ENCODE peak calls at places on chromosomes 2 and 18, in seven cellular contexts. O, R, Z, T, A, Q and V are unnamed samples.
A peak's percentile ranks its signal among the peaks of the same experiment; 100 is the strongest.

GRCh38 chr2:43131890-43132522 is 94.4 kb downstream of the ZFP36L2 start:
- DNase-seq in O (no peak), R (no peak), Z (peak; percentile 56), T (no peak), A (no peak), Q (no peak), V (no peak)

GRCh38 chr18:3094355-3094684 is 81.4 kb upstream of the LPIN2 start:
- DNase-seq in O (no peak), R (no peak), Z (no peak), T (no peak), A (no peak), Q (no peak), V (no peak)

GRCh38 chr2:120538691-120539420 is 192.9 kb downstream of the INHBB start:
- DNase-seq in O (no peak), R (no peak), Z (no peak), T (no peak), A (no peak), Q (no peak), V (no peak)

GRCh38 chr18:3186678-3187658 is 32.8 kb downstream of the MYOM1 start:
- DNase-seq in O (no peak), R (no peak), Z (no peak), T (no peak), A (no peak), Q (no peak), V (no peak)

GRCh38 chr2:113291191-113291590 is 12.5 kb upstream of the PAX8 start:
- DNase-seq in O (no peak), R (no peak), Z (no peak), T (no peak), A (peak; percentile 67), Q (no peak), V (no peak)

GRCh38 chr2:231183851-231184250 is 14.6 kb upstream of the ARMC9 start:
- DNase-seq in O (no peak), R (no peak), Z (no peak), T (no peak), A (no peak), Q (no peak), V (no peak)

GRCh38 chr2:218780851-218781690 is 876 bp upstream of the CYP27A1 start:
- DNase-seq in O (no peak), R (no peak), Z (no peak), T (no peak), A (no peak), Q (no peak), V (no peak)

GRCh38 chr18:62741584-62741983 is 26.2 kb downstream of the PHLPP1 start:
- DNase-seq in O (no peak), R (no peak), Z (no peak), T (no peak), A (no peak), Q (no peak), V (no peak)

GRCh38 chr2:37350917-37351316 is 6.5 kb downstream of the QPCT start:
- DNase-seq in O (no peak), R (no peak), Z (no peak), T (no peak), A (no peak), Q (no peak), V (no peak)

GRCh38 chr2:173079968-173080860 is 4.6 kb downstream of the MAP3K20 start:
- DNase-seq in O (no peak), R (peak; percentile 93), Z (no peak), T (no peak), A (no peak), Q (no peak), V (no peak)

GRCh38 chr2:76256689-76257088 is 546.0 kb upstream of the GCFC2 start:
- DNase-seq in O (no peak), R (no peak), Z (no peak), T (no peak), A (no peak), Q (no peak), V (no peak)

GRCh38 chr2:54419386-54419785 is 36.7 kb upstream of the SPTBN1 start:
- DNase-seq in O (no peak), R (no peak), Z (no peak), T (no peak), A (no peak), Q (no peak), V (no peak)

GRCh38 chr2:152583512-152584188 is 133.6 kb downstream of the PRPF40A start:
- DNase-seq in O (no peak), R (no peak), Z (no peak), T (no peak), A (no peak), Q (no peak), V (no peak)

GRCh38 chr2:188623995-188624643 is 332.4 kb downstream of the GULP1 start:
- DNase-seq in O (no peak), R (no peak), Z (no peak), T (no peak), A (no peak), Q (no peak), V (no peak)

GRCh38 chr2:102585704-102586404 is 33.5 kb upstream of the SLC9A2 start:
- DNase-seq in O (no peak), R (no peak), Z (no peak), T (no peak), A (peak; percentile 18), Q (no peak), V (no peak)

GRCh38 chr2:172106128-172106961 is 3.6 kb upstream of the DLX2 start:
- DNase-seq in O (peak; percentile 62), R (no peak), Z (peak; percentile 56), T (no peak), A (peak; percentile 82), Q (no peak), V (no peak)

GRCh38 chr2:148885988-148886387 is 11.0 kb downstream of the KIF5C start:
- DNase-seq in O (no peak), R (no peak), Z (no peak), T (no peak), A (no peak), Q (no peak), V (no peak)

GRCh38 chr2:176931588-176932563 is 280.7 kb upstream of the HNRNPA3 start:
- DNase-seq in O (no peak), R (no peak), Z (no peak), T (no peak), A (no peak), Q (no peak), V (no peak)

GRCh38 chr2:32009479-32010256 is 1.1 kb downstream of the MEMO1 start:
- DNase-seq in O (peak; percentile 67), R (no peak), Z (peak; percentile 71), T (no peak), A (peak; percentile 64), Q (peak; percentile 38), V (peak; percentile 7)

GRCh38 chr18:67705748-67706147 is 189.2 kb upstream of the DSEL start:
- DNase-seq in O (no peak), R (no peak), Z (no peak), T (no peak), A (peak; percentile 49), Q (no peak), V (no peak)

GRCh38 chr18:67715567-67715966 is 199.0 kb upstream of the DSEL start:
- DNase-seq in O (no peak), R (no peak), Z (no peak), T (no peak), A (no peak), Q (no peak), V (no peak)

DNA sequence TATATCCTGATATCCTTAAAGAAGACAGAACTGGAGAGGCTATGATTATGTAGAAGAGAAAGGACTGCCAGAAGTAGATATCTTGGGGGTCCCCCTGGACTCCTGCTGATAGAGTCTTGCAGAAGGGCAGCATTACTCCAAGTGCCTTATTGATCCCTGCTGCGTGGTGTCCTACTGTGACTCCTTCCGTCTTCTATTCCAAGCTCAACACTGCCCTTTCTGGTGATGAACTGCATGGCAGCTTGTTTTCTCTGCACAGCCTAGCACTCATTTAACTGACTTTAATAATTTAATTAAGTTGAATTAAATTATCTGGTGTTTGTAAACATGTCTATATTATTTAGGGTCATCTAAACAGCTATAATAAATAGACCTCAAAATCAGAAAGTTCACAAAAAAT is 194.1 kb upstream of the DSEL start:
- DNase-seq in O (no peak), R (no peak), Z (no peak), T (no peak), A (peak; percentile 14), Q (no peak), V (no peak)
- TF ChIP-seq CTCF in O (no peak), R (peak; percentile 22), Z (no peak), T (no peak), A (peak; percentile 40), Q (no peak), V (no peak)

GRCh38 chr2:28338754-28339325 is 53.8 kb upstream of the FOSL2 start:
- DNase-seq in O (peak; percentile 57), R (no peak), Z (peak; percentile 35), T (no peak), A (peak; percentile 64), Q (no peak), V (no peak)

GRCh38 chr2:28341208-28341891 is 51.3 kb upstream of the FOSL2 start:
- DNase-seq in O (peak; percentile 48), R (no peak), Z (no peak), T (no peak), A (no peak), Q (no peak), V (no peak)

GRCh38 chr2:28342081-28342967 is 50.3 kb upstream of the FOSL2 start:
- DNase-seq in O (peak; percentile 82), R (no peak), Z (peak; percentile 49), T (peak; percentile 89), A (no peak), Q (peak; percentile 50), V (peak; percentile 46)

GRCh38 chr2:28339516-28340175 is 53.0 kb upstream of the FOSL2 start:
- DNase-seq in O (peak; percentile 46), R (no peak), Z (peak; percentile 43), T (no peak), A (no peak), Q (no peak), V (no peak)

GRCh38 chr2:28340312-28341202 is 52.1 kb upstream of the FOSL2 start:
- DNase-seq in O (peak; percentile 26), R (no peak), Z (peak; percentile 46), T (no peak), A (no peak), Q (no peak), V (no peak)
- H3K4me1 ChIP-seq in O (peaks cover 55% of the 10 kb centered on the region), R (no peaks in the 10 kb centered on the region), Z (no peaks in the 10 kb centered on the region), T (peaks cover 62% of the 10 kb centered on the region), A (peaks cover 45% of the 10 kb centered on the region), Q (peaks cover 13% of the 10 kb centered on the region), V (peaks cover 4% of the 10 kb centered on the region)

DNA sequence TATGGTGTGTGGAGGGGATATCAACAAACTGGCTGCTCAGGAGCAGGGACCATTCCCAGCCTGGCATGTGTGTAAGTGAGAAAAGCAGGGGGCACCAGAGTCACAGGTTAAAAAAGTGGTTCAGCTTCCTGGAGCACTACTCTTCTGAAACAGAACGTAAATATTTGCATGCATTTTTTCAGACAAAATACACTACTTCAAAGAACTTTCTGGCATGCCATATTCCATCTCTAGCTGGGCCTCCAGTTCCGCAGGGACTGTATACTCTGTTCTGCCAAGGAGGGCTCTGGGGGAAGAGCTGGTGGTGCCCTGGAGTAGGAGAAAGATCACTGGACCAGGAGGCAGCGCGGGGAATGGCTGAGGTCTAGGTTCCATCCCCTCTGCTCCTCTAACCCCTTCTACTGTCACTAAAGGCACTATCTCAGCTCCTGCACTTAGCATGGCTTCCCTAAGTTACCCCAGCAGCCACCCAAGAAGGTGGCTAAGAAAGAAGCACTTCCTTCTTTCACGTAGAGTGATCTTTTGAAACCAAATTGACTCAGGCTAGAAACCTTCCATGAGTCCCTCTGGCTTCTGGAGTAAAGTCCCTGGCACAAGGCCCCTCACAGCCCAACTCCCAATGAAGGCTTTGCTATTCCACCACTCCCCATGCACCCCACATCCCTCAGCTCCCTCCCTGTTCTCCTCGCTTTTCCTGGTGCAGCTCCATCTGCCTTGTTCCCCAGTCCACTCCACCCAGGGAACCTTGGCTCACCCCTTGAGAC is 57.6 kb upstream of the CABLES1 start:
- DNase-seq in O (no peak), R (no peak), Z (no peak), T (no peak), A (no peak), Q (no peak), V (no peak)
- TF ChIP-seq CTCF in O (no peak), R (no peak), Z (no peak), T (no peak), A (peak; percentile 27), Q (no peak), V (no peak)

GRCh38 chr2:127654084-127654837 is 8.3 kb downstream of the GPR17 start:
- DNase-seq in O (peak; percentile 43), R (no peak), Z (peak; percentile 44), T (no peak), A (no peak), Q (no peak), V (no peak)
- H3K4me1 ChIP-seq in O (peaks cover 7% of the 10 kb centered on the region), R (peaks cover 4% of the 10 kb centered on the region), Z (no peaks in the 10 kb centered on the region), T (peaks cover 54% of the 10 kb centered on the region), A (peaks cover 16% of the 10 kb centered on the region), Q (peaks cover 93% of the 10 kb centered on the region), V (peaks cover 49% of the 10 kb centered on the region)